ENCODE peak calls at places on chromosomes 3 and 15, in five cellular contexts. C is IMR-90, U is mesenchymal stem cell, I is H9, G is neuronal stem cell. A is an unnamed sample. For H3K4me1, the result is how much of the 10 kb centered on the place peaks cover.

GRCh38 chr3:139588450-139588849 is 48.9 kb upstream of the RBP1 start:
- DNase-seq in C (no peak), U (no peak), I (peak), G (peak), A (peak)

GRCh38 chr3:143217283-143217682 is 97.7 kb downstream of the CHST2 start:
- DNase-seq in C (no peak), U (no peak), I (no peak), G (no peak), A (no peak)

GRCh38 chr3:23183731-23184130 is 19.4 kb upstream of the UBE2E2 start:
- DNase-seq in C (peak), U (peak), I (peak), G (peak), A (peak)

GRCh38 chr3:70040386-70040785 is 40.9 kb downstream of the SAMMSON start:
- DNase-seq in C (no peak), U (no peak), I (no peak), G (no peak), A (peak)

GRCh38 chr15:73936588-73937312 is 10.5 kb downstream of the LOXL1 start:
- DNase-seq in C (no peak), U (no peak), I (no peak), G (no peak), A (no peak)

GRCh38 chr3:45665101-45665572 is 24.1 kb upstream of the SACM1L start:
- DNase-seq in C (peak), U (peak), I (peak), G (no peak), A (peak)

GRCh38 chr15:59295742-59296090 is 77.0 kb downstream of the MYO1E start:
- DNase-seq in C (no peak), U (peak), I (no peak), G (no peak), A (no peak)

GRCh38 chr3:193292386-193292785 is 51.4 kb downstream of the PLAAT1 start:
- DNase-seq in C (no peak), U (no peak), I (no peak), G (no peak), A (no peak)

GRCh38 chr3:113508966-113509365 is 6.0 kb downstream of the SPICE1 start:
- DNase-seq in C (no peak), U (no peak), I (no peak), G (no peak), A (no peak)

GRCh38 chr15:74620636-74621545 is 5.3 kb downstream of the CLK3 start:
- DNase-seq in C (peak), U (peak), I (peak), G (peak), A (peak)

GRCh38 chr15:26261966-26262365 is 398.8 kb upstream of the ATP10A start:
- DNase-seq in C (no peak), U (no peak), I (no peak), G (no peak), A (no peak)

GRCh38 chr3:144390786-144391185 is 419.2 kb downstream of the DIPK2A start:
- DNase-seq in C (no peak), U (no peak), I (no peak), G (no peak), A (no peak)

GRCh38 chr3:158727499-158728377 is 4.5 kb downstream of the RARRES1 start:
- DNase-seq in C (peak), U (peak), I (peak), G (peak), A (peak)

GRCh38 chr3:94694894-94695293 is 632.0 kb downstream of the NSUN3 start:
- DNase-seq in C (no peak), U (no peak), I (no peak), G (no peak), A (no peak)

GRCh38 chr3:118755402-118755801 is 279.2 kb downstream of the IGSF11 start:
- DNase-seq in C (no peak), U (no peak), I (no peak), G (no peak), A (no peak)

GRCh38 chr15:94638183-94638582 is 406.8 kb downstream of the MCTP2 start:
- DNase-seq in C (no peak), U (no peak), I (peak), G (no peak), A (peak)

GRCh38 chr3:79067734-79068133 is 700.1 kb downstream of the ROBO1 start:
- DNase-seq in C (no peak), U (no peak), I (no peak), G (no peak), A (no peak)

GRCh38 chr3:97882975-97883598 is 61.3 kb downstream of the CRYBG3 start:
- DNase-seq in C (peak), U (peak), I (no peak), G (no peak), A (no peak)

GRCh38 chr3:193827831-193828230 is 234.8 kb downstream of the OPA1 start:
- DNase-seq in C (no peak), U (no peak), I (no peak), G (no peak), A (no peak)

GRCh38 chr15:61890106-61890505 is 170.1 kb downstream of the VPS13C start:
- DNase-seq in C (no peak), U (no peak), I (no peak), G (no peak), A (no peak)

GRCh38 chr3:30655187-30655812 is 48.9 kb downstream of the TGFBR2 start:
- DNase-seq in C (peak), U (peak), I (no peak), G (no peak), A (no peak)

GRCh38 chr15:64781299-64781698 is 5.9 kb upstream of the RBPMS2 start:
- DNase-seq in C (no peak), U (no peak), I (no peak), G (no peak), A (peak)

GRCh38 chr3:120468635-120469295 is 18.0 kb upstream of the FSTL1 start:
- DNase-seq in C (no peak), U (no peak), I (no peak), G (no peak), A (peak)

GRCh38 chr15:47603026-47603425 is 114.3 kb upstream of the SEMA6D start:
- DNase-seq in C (peak), U (peak), I (no peak), G (no peak), A (no peak)

GRCh38 chr15:89150286-89150685 is 62.0 kb downstream of the ABHD2 start:
- DNase-seq in C (no peak), U (no peak), I (no peak), G (no peak), A (no peak)

GRCh38 chr15:43095708-43096347 is 10.0 kb downstream of the UBR1 start:
- DNase-seq in C (peak), U (peak), I (no peak), G (no peak), A (no peak)

GRCh38 chr3:39286771-39287170 is 6.9 kb upstream of the CX3CR1 start:
- DNase-seq in C (no peak), U (no peak), I (no peak), G (no peak), A (no peak)

GRCh38 chr3:189789432-189789831 is 158.2 kb downstream of the TP63 start:
- DNase-seq in C (no peak), U (no peak), I (no peak), G (no peak), A (no peak)

GRCh38 chr3:157129782-157130137 is 30.2 kb downstream of the CCNL1 start:
- DNase-seq in C (no peak), U (no peak), I (no peak), G (peak), A (peak)

GRCh38 chr15:69303337-69304175 is 4.8 kb downstream of the PAQR5 start:
- DNase-seq in C (peak), U (no peak), I (no peak), G (no peak), A (peak)

GRCh38 chr3:52326976-52327375 is 10.9 kb downstream of the DNAH1 start:
- DNase-seq in C (no peak), U (no peak), I (no peak), G (no peak), A (no peak)

GRCh38 chr3:27312044-27312668 is 57.0 kb downstream of the NEK10 start:
- DNase-seq in C (peak), U (peak), I (no peak), G (peak), A (peak)

GRCh38 chr3:159821148-159821547 is 167.5 kb upstream of the IL12A start:
- DNase-seq in C (no peak), U (peak), I (no peak), G (no peak), A (no peak)

GRCh38 chr3:138940446-138940845 is 6.5 kb downstream of the FOXL2 start:
- DNase-seq in C (no peak), U (no peak), I (no peak), G (no peak), A (no peak)

GRCh38 chr3:12993623-12994356 is 79.4 kb downstream of the IQSEC1 start:
- DNase-seq in C (no peak), U (peak), I (peak), G (no peak), A (peak)

GRCh38 chr3:170353485-170353884 is 4.0 kb upstream of the SKIL start:
- DNase-seq in C (no peak), U (no peak), I (no peak), G (no peak), A (no peak)

GRCh38 chr3:170356596-170357175 is 829 bp upstream of the SKIL start:
- DNase-seq in C (peak), U (peak), I (peak), G (peak), A (peak)

GRCh38 chr3:170357176-170357919 is at the start of gene SKIL:
- DNase-seq in C (peak), U (peak), I (peak), G (peak), A (peak)

GRCh38 chr3:170357920-170358854 is 672 bp downstream of the SKIL start:
- DNase-seq in C (peak), U (peak), I (peak), G (peak), A (peak)

GRCh38 chr3:170355738-170356595 is 1.5 kb upstream of the SKIL start:
- DNase-seq in C (peak), U (peak), I (peak), G (peak), A (peak)
- H3K18ac ChIP-seq in C (peak), U (peak), I (peak), G (peak), A (peak)

GRCh38 chr3:8501388-8502131 is at the start of gene LMCD1:
- DNase-seq in C (peak), U (peak), I (peak), G (peak), A (peak)

GRCh38 chr3:8505621-8506020 is 4.0 kb downstream of the LMCD1 start:
- DNase-seq in C (no peak), U (no peak), I (no peak), G (no peak), A (no peak)

GRCh38 chr3:8504611-8504973 is 3.0 kb downstream of the LMCD1 start:
- DNase-seq in C (no peak), U (no peak), I (no peak), G (no peak), A (no peak)

GRCh38 chr3:8503871-8504610 is 2.4 kb downstream of the LMCD1 start:
- DNase-seq in C (no peak), U (no peak), I (no peak), G (no peak), A (peak)

GRCh38 chr3:8503461-8503860 is 1.8 kb downstream of the LMCD1 start:
- DNase-seq in C (no peak), U (no peak), I (no peak), G (no peak), A (no peak)
- H3K4me1 ChIP-seq in C (under half), U (under half), I (under half), G (under half), A (under half)

GRCh38 chr3:151169262-151169661 is 33.8 kb downstream of the GPR171 start:
- DNase-seq in C (peak), U (peak), I (no peak), G (no peak), A (no peak)
- H3K18ac ChIP-seq in C (no peak), U (no peak), I (no peak), G (no peak), A (no peak)

GRCh38 chr3:71442648-71443047 is 140.9 kb downstream of the FOXP1 start:
- DNase-seq in C (no peak), U (no peak), I (no peak), G (no peak), A (no peak)

GRCh38 chr3:71444861-71445259 is 138.7 kb downstream of the FOXP1 start:
- DNase-seq in C (no peak), U (no peak), I (no peak), G (no peak), A (no peak)

GRCh38 chr3:71444028-71444860 is 139.3 kb downstream of the FOXP1 start:
- DNase-seq in C (peak), U (peak), I (no peak), G (no peak), A (peak)

GRCh38 chr3:71441925-71442620 is 141.5 kb downstream of the FOXP1 start:
- DNase-seq in C (no peak), U (no peak), I (no peak), G (no peak), A (no peak)

GRCh38 chr3:71443332-71443731 is 140.2 kb downstream of the FOXP1 start:
- DNase-seq in C (no peak), U (no peak), I (no peak), G (no peak), A (no peak)
- H3K4me1 ChIP-seq in C (under half), U (under half), I (under half), G (under half), A (under half)

GRCh38 chr15:66675456-66675855 is 26.6 kb upstream of the SMAD6 start:
- DNase-seq in C (no peak), U (no peak), I (no peak), G (no peak), A (no peak)
- H3K18ac ChIP-seq in C (no peak), U (no peak), I (no peak), G (no peak), A (peak)

A was measured in mesendoderm.